ENCODE peak calls at places on chromosomes 5 and 9, in four cellular contexts. One of them, this sample, is unnamed.
A peak's percentile ranks its signal among the peaks of the same experiment; 100 is the strongest.

GRCh38 chr9:33524431-33524947 is 438 bp downstream of the ANKRD18B start:
- DNase-seq in NCI-H2107: no peak
- DNase-seq in pancreas: no peak
- DNase-seq in renal cortical epithelial cell: no peak
- DNase-seq in this sample: no peak

GRCh38 chr9:16031971-16032370 is 479.1 kb downstream of the CCDC171 start:
- DNase-seq in NCI-H2107: no peak
- DNase-seq in pancreas: no peak
- DNase-seq in renal cortical epithelial cell: peak; percentile 94
- DNase-seq in this sample: no peak

GRCh38 chr5:3605298-3606010 is 9.8 kb downstream of the IRX1 start:
- DNase-seq in NCI-H2107: no peak
- DNase-seq in pancreas: no peak
- DNase-seq in renal cortical epithelial cell: no peak
- DNase-seq in this sample: no peak

GRCh38 chr5:142800776-142801494 is 30.8 kb downstream of the ARHGAP26 start:
- DNase-seq in NCI-H2107: no peak
- DNase-seq in pancreas: no peak
- DNase-seq in renal cortical epithelial cell: no peak
- DNase-seq in this sample: no peak

GRCh38 chr9:104682642-104683041 is 11.7 kb upstream of the OR13D1 start:
- DNase-seq in NCI-H2107: peak; percentile 16
- DNase-seq in pancreas: no peak
- DNase-seq in renal cortical epithelial cell: peak; percentile 59
- DNase-seq in this sample: peak; percentile 47

GRCh38 chr5:137619191-137619870 is 116.6 kb downstream of the KLHL3 start:
- DNase-seq in NCI-H2107: peak; percentile 70
- DNase-seq in pancreas: peak; percentile 45
- DNase-seq in renal cortical epithelial cell: peak; percentile 37
- DNase-seq in this sample: no peak

GRCh38 chr9:135865531-135865930 is 41.8 kb downstream of the CAMSAP1 start:
- DNase-seq in NCI-H2107: no peak
- DNase-seq in pancreas: no peak
- DNase-seq in renal cortical epithelial cell: no peak
- DNase-seq in this sample: no peak

GRCh38 chr9:116234091-116234490 is 80.5 kb downstream of the PAPPA start:
- DNase-seq in NCI-H2107: no peak
- DNase-seq in pancreas: no peak
- DNase-seq in renal cortical epithelial cell: peak; percentile 82
- DNase-seq in this sample: no peak

GRCh38 chr9:137199411-137200121 is 975 bp downstream of the TPRN start:
- DNase-seq in NCI-H2107: no peak
- DNase-seq in pancreas: no peak
- DNase-seq in renal cortical epithelial cell: no peak
- DNase-seq in this sample: no peak

GRCh38 chr9:113398796-113399195 is 2.3 kb downstream of the ALAD start:
- DNase-seq in NCI-H2107: no peak
- DNase-seq in pancreas: no peak
- DNase-seq in renal cortical epithelial cell: peak; percentile 48
- DNase-seq in this sample: no peak

GRCh38 chr5:61667523-61668229 is 335.6 kb downstream of the ZSWIM6 start:
- DNase-seq in NCI-H2107: no peak
- DNase-seq in pancreas: no peak
- DNase-seq in renal cortical epithelial cell: no peak
- DNase-seq in this sample: no peak

GRCh38 chr9:131382850-131383729 is 10.8 kb upstream of the PRRC2B start:
- DNase-seq in NCI-H2107: peak; percentile 69
- DNase-seq in pancreas: peak; percentile 57
- DNase-seq in renal cortical epithelial cell: peak; percentile 87
- DNase-seq in this sample: peak; percentile 44

GRCh38 chr9:106697799-106698591 is 165.0 kb upstream of the ZNF462 start:
- DNase-seq in NCI-H2107: peak; percentile 65
- DNase-seq in pancreas: peak; percentile 68
- DNase-seq in renal cortical epithelial cell: peak; percentile 76
- DNase-seq in this sample: peak; percentile 88

GRCh38 chr5:126938461-126938860 is 91.9 kb downstream of the MARCHF3 start:
- DNase-seq in NCI-H2107: no peak
- DNase-seq in pancreas: no peak
- DNase-seq in renal cortical epithelial cell: peak; percentile 12
- DNase-seq in this sample: no peak

GRCh38 chr5:169006878-169007790 is 293.8 kb downstream of the SLIT3 start:
- DNase-seq in NCI-H2107: no peak
- DNase-seq in pancreas: no peak
- DNase-seq in renal cortical epithelial cell: peak; percentile 62
- DNase-seq in this sample: no peak

GRCh38 chr9:749712-750111 is 91.8 kb upstream of the DMRT1 start:
- DNase-seq in NCI-H2107: no peak
- DNase-seq in pancreas: no peak
- DNase-seq in renal cortical epithelial cell: no peak
- DNase-seq in this sample: no peak

GRCh38 chr9:4055055-4055454 is 244.8 kb downstream of the GLIS3 start:
- DNase-seq in NCI-H2107: no peak
- DNase-seq in pancreas: no peak
- DNase-seq in renal cortical epithelial cell: no peak
- DNase-seq in this sample: no peak

GRCh38 chr5:89878140-89878570 is 531.4 kb downstream of the CETN3 start:
- DNase-seq in NCI-H2107: no peak
- DNase-seq in pancreas: no peak
- DNase-seq in renal cortical epithelial cell: peak; percentile 67
- DNase-seq in this sample: no peak

GRCh38 chr9:16337322-16338029 is 533.0 kb downstream of the BNC2 start:
- DNase-seq in NCI-H2107: no peak
- DNase-seq in pancreas: no peak
- DNase-seq in renal cortical epithelial cell: peak; percentile 99
- DNase-seq in this sample: no peak

GRCh38 chr5:123209163-123210013 is 120.3 kb downstream of the PRDM6 start:
- DNase-seq in NCI-H2107: no peak
- DNase-seq in pancreas: no peak
- DNase-seq in renal cortical epithelial cell: peak; percentile 93
- DNase-seq in this sample: no peak

This sample was measured in NCI-H1092.